ENCODE peak calls at places on chromosomes 13 and 19, in nine cellular contexts. H is pancreas, K is uterus, A is cardiac muscle cell, V is transverse colon, D is colonic mucosa, Q is A673, P is psoas muscle, J is heart right ventricle. R is an unnamed sample.

GRCh38 chr19:42311612-42312160 is 1.4 kb upstream of the TMEM145 start:
- DNase-seq in H (no peak), K (no peak), A (no peak), V (no peak), D (no peak), Q (no peak), P (no peak), J (no peak), R (no peak)

GRCh38 chr13:23956106-23956505 is 58.8 kb upstream of the C1QTNF9B start:
- DNase-seq in H (no peak), K (no peak), A (no peak), V (peak; percentile 65), D (peak; percentile 45), Q (no peak), P (no peak), J (no peak), R (peak; percentile 83)

GRCh38 chr13:20400774-20401173 is 124.9 kb downstream of the CRYL1 start:
- DNase-seq in H (no peak), K (no peak), A (no peak), V (no peak), D (no peak), Q (no peak), P (no peak), J (no peak), R (peak; percentile 85)

GRCh38 chr13:45042539-45042938 is 53.2 kb downstream of the GPALPP1 start:
- DNase-seq in H (no peak), K (no peak), A (no peak), V (no peak), D (no peak), Q (no peak), P (no peak), J (no peak), R (no peak)

GRCh38 chr19:31319465-31319864 is 29.8 kb downstream of the TSHZ3 start:
- DNase-seq in H (no peak), K (no peak), A (no peak), V (no peak), D (no peak), Q (no peak), P (no peak), J (no peak), R (no peak)

GRCh38 chr13:20904908-20905307 is 2.4 kb upstream of the XPO4 start:
- DNase-seq in H (no peak), K (no peak), A (no peak), V (no peak), D (no peak), Q (no peak), P (no peak), J (no peak), R (no peak)

GRCh38 chr13:27425151-27425917 is 915 bp downstream of the GTF3A start:
- DNase-seq in H (no peak), K (no peak), A (no peak), V (no peak), D (peak; percentile 40), Q (peak; percentile 7), P (no peak), J (no peak), R (no peak)

GRCh38 chr19:17778621-17779280 is 16.2 kb upstream of the B3GNT3 start:
- DNase-seq in H (peak; percentile 53), K (no peak), A (peak; percentile 24), V (no peak), D (peak; percentile 59), Q (no peak), P (no peak), J (no peak), R (peak; percentile 76)

DNA sequence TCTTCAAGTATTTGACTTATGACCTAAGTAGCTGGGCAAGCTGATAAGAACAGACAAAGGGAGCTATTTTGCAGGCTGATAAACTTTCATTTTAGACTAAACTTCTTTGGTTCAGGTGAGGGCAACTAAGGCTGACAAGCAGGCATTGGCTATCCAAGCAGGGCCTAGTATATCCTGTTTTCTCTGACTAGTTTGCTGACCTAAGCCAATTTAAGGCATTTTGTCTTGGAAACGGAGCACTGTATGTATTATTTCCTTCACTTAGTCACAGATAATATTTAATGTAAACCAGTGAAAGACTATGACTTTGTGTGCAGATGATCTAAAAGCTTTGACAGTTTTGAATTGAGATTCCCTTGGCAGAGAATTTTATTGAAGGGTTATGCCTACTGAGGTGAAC is 172.5 kb downstream of the POU4F1 start:
- DNase-seq in H (no peak), K (no peak), A (no peak), V (no peak), D (no peak), Q (no peak), P (no peak), J (no peak), R (no peak)
- TF ChIP-seq CTCF in H (no peak), K (no peak), A (no peak), V (no peak), D (no peak), Q (no peak), P (no peak), J (no peak), R (no peak)

GRCh38 chr13:30116379-30116778 is 191.0 kb downstream of the KATNAL1 start:
- DNase-seq in H (no peak), K (no peak), A (no peak), V (no peak), D (no peak), Q (no peak), P (no peak), J (no peak), R (no peak)
- H3K4me1 ChIP-seq in H (peaks cover 18% of the 10 kb centered on the region), K (peaks cover 5% of the 10 kb centered on the region), A (peaks cover 15% of the 10 kb centered on the region), V (peaks cover 30% of the 10 kb centered on the region), D (peaks cover 9% of the 10 kb centered on the region), Q (peaks cover 40% of the 10 kb centered on the region), P (peaks cover 12% of the 10 kb centered on the region), J (peaks cover 21% of the 10 kb centered on the region), R (peaks cover 22% of the 10 kb centered on the region)

GRCh38 chr19:10418281-10419199 is 1.8 kb upstream of the PDE4A start:
- DNase-seq in H (no peak), K (no peak), A (peak; percentile 30), V (no peak), D (no peak), Q (peak; percentile 71), P (no peak), J (no peak), R (no peak)
- TF ChIP-seq CTCF in H (no peak), K (no peak), A (peak; percentile 11), V (no peak), D (no peak), Q (peak; percentile 45), P (no peak), J (no peak), R (no peak)

DNA sequence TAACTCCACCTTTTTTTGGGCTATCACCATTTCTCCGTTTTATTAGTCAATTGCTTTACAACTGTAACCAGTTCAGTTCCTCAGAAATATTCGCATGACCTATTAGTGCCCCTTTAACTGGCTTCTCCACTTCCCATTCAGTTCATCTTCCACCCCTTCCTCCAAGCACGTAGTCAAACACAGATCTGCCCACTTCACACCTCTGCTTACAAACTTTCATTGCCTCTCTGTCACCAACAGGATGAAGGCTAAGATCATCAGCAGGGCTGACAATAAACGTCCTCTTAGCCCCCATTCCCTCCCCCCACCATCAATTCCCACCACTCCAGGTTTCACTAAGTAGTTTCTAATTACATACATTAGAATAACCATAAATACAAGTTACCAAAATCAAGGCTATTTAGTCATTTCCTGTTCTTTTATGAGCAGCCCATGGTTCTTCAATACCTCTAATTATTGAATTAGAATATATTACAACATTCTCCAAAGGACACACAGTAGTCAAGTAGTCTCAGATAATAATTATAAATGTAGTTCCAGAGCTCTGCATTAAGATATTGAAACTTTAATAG is 95.7 kb downstream of the SPRY2 start:
- DNase-seq in H (no peak), K (no peak), A (no peak), V (no peak), D (no peak), Q (peak; percentile 89), P (no peak), J (no peak), R (no peak)
- H3K4me1 ChIP-seq in H (no peaks in the 10 kb centered on the region), K (no peaks in the 10 kb centered on the region), A (no peaks in the 10 kb centered on the region), V (no peaks in the 10 kb centered on the region), D (no peaks in the 10 kb centered on the region), Q (peaks cover 21% of the 10 kb centered on the region), P (no peaks in the 10 kb centered on the region), J (peaks cover 9% of the 10 kb centered on the region), R (no peaks in the 10 kb centered on the region)

GRCh38 chr13:30103161-30103858 is 204.0 kb downstream of the KATNAL1 start:
- DNase-seq in H (no peak), K (no peak), A (no peak), V (no peak), D (no peak), Q (no peak), P (no peak), J (no peak), R (no peak)

GRCh38 chr13:30108216-30108912 is 199.0 kb downstream of the KATNAL1 start:
- DNase-seq in H (no peak), K (no peak), A (no peak), V (no peak), D (no peak), Q (no peak), P (no peak), J (no peak), R (no peak)

GRCh38 chr13:30107126-30107525 is 200.2 kb downstream of the KATNAL1 start:
- DNase-seq in H (no peak), K (no peak), A (no peak), V (no peak), D (no peak), Q (no peak), P (no peak), J (no peak), R (no peak)

GRCh38 chr13:30107536-30108136 is 199.7 kb downstream of the KATNAL1 start:
- DNase-seq in H (no peak), K (no peak), A (no peak), V (peak; percentile 17), D (no peak), Q (no peak), P (no peak), J (no peak), R (peak; percentile 43)

GRCh38 chr13:30105381-30105780 is 202.0 kb downstream of the KATNAL1 start:
- DNase-seq in H (peak; percentile 68), K (no peak), A (peak; percentile 53), V (no peak), D (no peak), Q (no peak), P (no peak), J (no peak), R (no peak)
- TF ChIP-seq CTCF in H (no peak), K (no peak), A (no peak), V (no peak), D (no peak), Q (no peak), P (no peak), J (peak; percentile 19), R (no peak)